ENCODE peak calls at places on chromosome 16, in seven cellular contexts. X is omental fat pad, W is fibroblast of pulmonary artery, C is sigmoid colon, N is fibroblast of mammary gland, Q is type B pancreatic cell, S is IMR-90. Y is an unnamed sample.

GRCh38 chr16:77197747-77198146 is 1.5 kb upstream of the SYCE1L start:
- DNase-seq in X (no peak), W (no peak), C (no peak), N (no peak), Q (no peak), S (no peak), Y (no peak)

GRCh38 chr16:14015948-14016347 is 55.2 kb upstream of the MRTFB start:
- DNase-seq in X (no peak), W (peak; percentile 73), C (peak; percentile 73), N (peak; percentile 97), Q (no peak), S (peak; percentile 90), Y (no peak)

GRCh38 chr16:49101997-49102396 is 179.6 kb downstream of the CBLN1 start:
- DNase-seq in X (no peak), W (no peak), C (no peak), N (no peak), Q (no peak), S (no peak), Y (no peak)

GRCh38 chr16:71467810-71468209 is 5.8 kb upstream of the ZNF23 start:
- DNase-seq in X (no peak), W (peak; percentile 42), C (no peak), N (no peak), Q (no peak), S (peak; percentile 28), Y (no peak)

GRCh38 chr16:22977294-22977697 is 163.3 kb downstream of the HS3ST2 start:
- DNase-seq in X (no peak), W (no peak), C (no peak), N (peak; percentile 4), Q (no peak), S (no peak), Y (no peak)

GRCh38 chr16:23131841-23132576 is 17.2 kb downstream of the USP31 start:
- DNase-seq in X (no peak), W (peak; percentile 73), C (no peak), N (peak; percentile 31), Q (no peak), S (no peak), Y (no peak)

GRCh38 chr16:27355610-27356009 is 41.8 kb downstream of the IL4R start:
- DNase-seq in X (no peak), W (peak; percentile 60), C (peak; percentile 82), N (peak; percentile 56), Q (no peak), S (peak; percentile 22), Y (no peak)

GRCh38 chr16:3696425-3697218 is 20.7 kb downstream of the TRAP1 start:
- DNase-seq in X (no peak), W (peak; percentile 86), C (no peak), N (peak; percentile 91), Q (no peak), S (peak; percentile 94), Y (no peak)

GRCh38 chr16:2039286-2040030 is 8.2 kb downstream of the NTHL1 start:
- DNase-seq in X (no peak), W (peak; percentile 73), C (peak; percentile 96), N (peak; percentile 58), Q (no peak), S (peak; percentile 93), Y (peak; percentile 53)

GRCh38 chr16:23296994-23297393 is 5.1 kb upstream of the SCNN1B start:
- DNase-seq in X (no peak), W (no peak), C (no peak), N (no peak), Q (no peak), S (no peak), Y (peak; percentile 48)

GRCh38 chr16:69709456-69710084 is 16.8 kb downstream of the NQO1 start:
- DNase-seq in X (no peak), W (peak; percentile 81), C (no peak), N (peak; percentile 83), Q (no peak), S (peak; percentile 73), Y (no peak)

GRCh38 chr16:84868829-84869457 is 49.2 kb downstream of the CRISPLD2 start:
- DNase-seq in X (no peak), W (no peak), C (no peak), N (no peak), Q (no peak), S (no peak), Y (no peak)

GRCh38 chr16:57988929-57989328 is 11.5 kb downstream of the ZNF319 start:
- DNase-seq in X (no peak), W (no peak), C (peak; percentile 65), N (no peak), Q (no peak), S (no peak), Y (peak; percentile 8)

GRCh38 chr16:82603784-82604411 is 22.9 kb upstream of the CDH13 start:
- DNase-seq in X (no peak), W (peak; percentile 77), C (no peak), N (peak; percentile 50), Q (no peak), S (peak; percentile 73), Y (peak; percentile 65)
- TF ChIP-seq CTCF in X (no peak), W (peak; percentile 85), C (peak; percentile 20), N (peak; percentile 53), Q (peak; percentile 77), S (peak; percentile 81), Y (peak; percentile 46)

GRCh38 chr16:87463722-87464690 is 28.8 kb downstream of the ZCCHC14 start:
- DNase-seq in X (no peak), W (peak; percentile 86), C (no peak), N (peak; percentile 88), Q (no peak), S (peak; percentile 89), Y (no peak)

GRCh38 chr16:87466975-87467501 is 25.8 kb downstream of the ZCCHC14 start:
- DNase-seq in X (no peak), W (no peak), C (no peak), N (no peak), Q (no peak), S (no peak), Y (no peak)

GRCh38 chr16:87465306-87465705 is 27.5 kb downstream of the ZCCHC14 start:
- DNase-seq in X (peak; percentile 66), W (peak; percentile 85), C (peak; percentile 96), N (peak; percentile 94), Q (no peak), S (peak; percentile 82), Y (no peak)

GRCh38 chr16:87461466-87461975 is 31.3 kb downstream of the ZCCHC14 start:
- DNase-seq in X (no peak), W (peak; percentile 39), C (peak; percentile 81), N (peak; percentile 54), Q (no peak), S (no peak), Y (peak; percentile 47)

GRCh38 chr16:87464691-87465300 is 28.0 kb downstream of the ZCCHC14 start:
- DNase-seq in X (peak; percentile 76), W (peak; percentile 92), C (peak; percentile 94), N (peak; percentile 98), Q (no peak), S (peak; percentile 96), Y (no peak)
- TF ChIP-seq CTCF in X (no peak), W (no peak), C (no peak), N (no peak), Q (no peak), S (no peak), Y (no peak)

DNA sequence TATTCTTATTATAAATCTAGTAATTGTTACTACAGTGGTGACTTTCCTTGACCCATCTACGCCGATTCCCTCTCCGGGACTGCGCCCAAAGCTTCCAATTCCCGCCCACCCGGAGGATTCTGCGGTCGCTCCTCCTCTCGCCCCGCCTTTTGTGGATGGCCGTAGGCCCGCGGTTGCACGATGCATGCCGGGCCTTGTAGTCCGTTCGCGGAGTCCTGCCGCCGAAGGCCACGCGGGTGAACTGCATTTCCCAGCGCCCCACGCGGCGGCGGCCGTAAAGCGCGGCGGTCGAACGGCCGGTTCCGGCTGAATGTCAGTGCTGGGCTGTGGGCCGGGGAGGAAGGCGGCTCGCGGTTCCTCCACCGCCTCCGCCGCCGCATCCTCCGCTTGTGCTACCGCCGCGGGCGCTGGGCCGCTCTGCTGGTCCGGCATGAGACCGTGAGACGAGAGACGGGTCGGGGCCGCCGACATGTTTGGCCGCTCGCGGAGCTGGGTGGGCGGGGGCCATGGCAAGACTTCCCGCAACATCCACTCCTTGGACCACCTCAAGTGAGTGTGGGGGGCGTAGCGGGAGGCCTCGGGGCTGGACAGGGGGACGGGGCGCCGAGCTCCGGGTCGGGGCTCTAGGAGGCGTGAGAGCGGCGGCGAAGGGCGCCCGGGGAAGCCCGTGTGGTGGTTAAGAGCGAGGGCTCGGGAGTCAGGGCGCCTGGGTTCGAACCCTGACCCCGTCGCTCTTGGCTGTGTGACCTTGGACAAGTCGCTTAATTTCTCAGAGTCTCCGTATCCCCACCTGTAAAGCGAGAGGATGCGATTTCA is at the start of gene CLEC16A:
- DNase-seq in X (peak; percentile 82), W (peak; percentile 97), C (peak; percentile 99), N (peak; percentile 96), Q (peak; percentile 97), S (peak; percentile 96), Y (peak; percentile 97)
- TF ChIP-seq CTCF in X (no peak), W (no peak), C (no peak), N (no peak), Q (no peak), S (no peak), Y (peak; percentile 43)

GRCh38 chr16:80317132-80318098 is 223.4 kb upstream of the DYNLRB2 start:
- DNase-seq in X (no peak), W (no peak), C (no peak), N (no peak), Q (no peak), S (peak; percentile 20), Y (peak; percentile 48)
- TF ChIP-seq CTCF in X (no peak), W (peak; percentile 14), C (no peak), N (peak; percentile 25), Q (peak; percentile 57), S (peak; percentile 40), Y (peak; percentile 32)